ENCODE peak calls at places on chromosomes 13 and 19, in five cellular contexts. E is HT1080, L is K562, C is activated T-cell treated with anti-CD3 and anti-CD28 coated beads for 48 hours, Q is GM03348. N is an unnamed sample.

GRCh38 chr13:24459234-24459633 is 53.3 kb downstream of the PARP4 start:
- DNase-seq in E (no peak), L (no peak), C (no peak), Q (peak), N (peak)

GRCh38 chr19:16359074-16359473 is 34.4 kb downstream of the KLF2 start:
- DNase-seq in E (no peak), L (no peak), C (no peak), Q (no peak), N (no peak)

GRCh38 chr19:50658438-50659317 is 9.4 kb downstream of the C19orf81 start:
- DNase-seq in E (peak), L (peak), C (peak), Q (peak), N (peak)

GRCh38 chr13:24683370-24683769 is 3.2 kb downstream of the ATP12A start:
- DNase-seq in E (no peak), L (no peak), C (no peak), Q (no peak), N (no peak)

GRCh38 chr13:23871616-23872220 is 17.5 kb downstream of the MIPEP start:
- DNase-seq in E (peak), L (no peak), C (no peak), Q (peak), N (peak)

GRCh38 chr13:100269837-100270236 is 180.9 kb downstream of the PCCA start:
- DNase-seq in E (peak), L (no peak), C (no peak), Q (no peak), N (peak)

GRCh38 chr13:30333601-30334000 is 26.2 kb upstream of the KATNAL1 start:
- DNase-seq in E (no peak), L (no peak), C (no peak), Q (no peak), N (no peak)

GRCh38 chr13:43363156-43363918 is 340.0 kb downstream of the DNAJC15 start:
- DNase-seq in E (no peak), L (no peak), C (no peak), Q (peak), N (no peak)

GRCh38 chr19:6826281-6826920 is 53.9 kb downstream of the VAV1 start:
- DNase-seq in E (no peak), L (no peak), C (no peak), Q (no peak), N (no peak)

GRCh38 chr13:78299832-78300623 is 303.3 kb downstream of the POU4F1 start:
- DNase-seq in E (no peak), L (no peak), C (no peak), Q (no peak), N (no peak)

GRCh38 chr19:15828121-15828620 is 12.7 kb upstream of the OR10H1 start:
- DNase-seq in E (peak), L (peak), C (no peak), Q (no peak), N (no peak)

GRCh38 chr19:4208385-4209094 is 20.8 kb upstream of the EBI3 start:
- DNase-seq in E (peak), L (peak), C (no peak), Q (peak), N (peak)

GRCh38 chr19:4352701-4353121 is 9.3 kb downstream of the MPND start:
- DNase-seq in E (no peak), L (peak), C (peak), Q (peak), N (peak)

GRCh38 chr19:7507884-7508283 is 8.0 kb upstream of the ZNF358 start:
- DNase-seq in E (peak), L (peak), C (peak), Q (peak), N (peak)

GRCh38 chr13:74675185-74675584 is 541.0 kb upstream of the KLF12 start:
- DNase-seq in E (no peak), L (no peak), C (no peak), Q (no peak), N (peak)

GRCh38 chr19:48400018-48400742 is 6.7 kb downstream of the GRIN2D start:
- DNase-seq in E (peak), L (peak), C (no peak), Q (peak), N (peak)

GRCh38 chr13:112726018-112726767 is 36.4 kb downstream of the ATP11A start:
- DNase-seq in E (no peak), L (no peak), C (no peak), Q (no peak), N (no peak)

GRCh38 chr19:44212250-44212864 is at the start of gene ZNF227:
- DNase-seq in E (peak), L (peak), C (peak), Q (peak), N (peak)

GRCh38 chr19:30744741-30745475 is 372.7 kb downstream of the ZNF536 start:
- DNase-seq in E (no peak), L (no peak), C (no peak), Q (no peak), N (no peak)

GRCh38 chr19:47518139-47518538 is 3.3 kb upstream of the NAPA start:
- DNase-seq in E (no peak), L (no peak), C (peak), Q (no peak), N (no peak)

GRCh38 chr13:74452176-74452575 is 318.0 kb upstream of the KLF12 start:
- DNase-seq in E (no peak), L (no peak), C (no peak), Q (no peak), N (no peak)

GRCh38 chr13:31627097-31627496 is 112.2 kb upstream of the RXFP2 start:
- DNase-seq in E (peak), L (no peak), C (no peak), Q (peak), N (peak)

GRCh38 chr19:46731007-46731501 is 14.1 kb upstream of the PRKD2 start:
- DNase-seq in E (peak), L (peak), C (no peak), Q (peak), N (peak)

GRCh38 chr13:41658057-41658642 is 200.8 kb downstream of the RGCC start:
- DNase-seq in E (no peak), L (peak), C (no peak), Q (no peak), N (peak)

GRCh38 chr19:19115954-19116353 is 22.3 kb downstream of the TMEM161A start:
- DNase-seq in E (no peak), L (peak), C (peak), Q (peak), N (peak)

GRCh38 chr13:20654156-20654555 is 49.3 kb upstream of the IL17D start:
- DNase-seq in E (peak), L (no peak), C (no peak), Q (peak), N (peak)

GRCh38 chr13:103883152-103883551 is 816.9 kb upstream of the SLC10A2 start:
- DNase-seq in E (peak), L (no peak), C (no peak), Q (peak), N (peak)

GRCh38 chr19:14118165-14119051 is 846 bp upstream of the PRKACA start:
- DNase-seq in E (no peak), L (peak), C (no peak), Q (peak), N (peak)

GRCh38 chr13:79056706-79057105 is 349.3 kb downstream of the RBM26 start:
- DNase-seq in E (no peak), L (no peak), C (no peak), Q (no peak), N (peak)

GRCh38 chr13:101626925-101627555 is 174.6 kb downstream of the ITGBL1 start:
- DNase-seq in E (peak), L (no peak), C (peak), Q (peak), N (peak)

GRCh38 chr13:30398601-30399072 is 23.7 kb upstream of the UBE2L5 start:
- DNase-seq in E (no peak), L (no peak), C (no peak), Q (no peak), N (no peak)

GRCh38 chr19:34731019-34731829 is 2.8 kb upstream of the ZNF181 start:
- DNase-seq in E (no peak), L (peak), C (no peak), Q (no peak), N (no peak)

GRCh38 chr13:112330479-112331407 is 45.4 kb upstream of the SPACA7 start:
- DNase-seq in E (no peak), L (no peak), C (no peak), Q (no peak), N (no peak)

GRCh38 chr19:41350735-41351338 is 2.9 kb downstream of the TGFB1 start:
- DNase-seq in E (no peak), L (peak), C (no peak), Q (peak), N (peak)

GRCh38 chr19:42989851-42990250 is 36.4 kb downstream of the PSG11 start:
- DNase-seq in E (no peak), L (no peak), C (no peak), Q (no peak), N (no peak)

GRCh38 chr13:82187227-82187626 is 1695.0 kb downstream of the SLITRK1 start:
- DNase-seq in E (no peak), L (no peak), C (no peak), Q (no peak), N (no peak)

GRCh38 chr19:5403968-5404640 is 51.1 kb upstream of the ZNRF4 start:
- DNase-seq in E (peak), L (peak), C (peak), Q (peak), N (peak)

GRCh38 chr19:54418930-54419800 is 3.9 kb downstream of the TTYH1 start:
- DNase-seq in E (no peak), L (no peak), C (no peak), Q (no peak), N (no peak)

GRCh38 chr13:77250968-77251367 is 75.9 kb downstream of the MYCBP2 start:
- DNase-seq in E (no peak), L (no peak), C (no peak), Q (no peak), N (no peak)

N was measured in ELR.